ENCODE peak calls at places on chromosomes 1 and 21, in seven cellular contexts. A is lower lobe of right lung, B is endothelial cell, W is bronchial epithelial cell, S is T-helper 1 cell, U is dermis microvascular lymphatic vessel endothelial cell, F is HCT116. M is an unnamed sample.

GRCh38 chr1:244450597-244451538 is 841 bp downstream of the ADSS2 start:
- DNase-seq in F (no peak), B (peak), U (peak), W (peak), A (peak), S (peak), M (no peak)

GRCh38 chr1:54277451-54278355 is 77.7 kb downstream of the MRPL37 start:
- DNase-seq in A (no peak), U (no peak), W (no peak), F (no peak), B (no peak), S (no peak), M (no peak)

GRCh38 chr1:152917794-152918193 is 9.4 kb downstream of the IVL start:
- DNase-seq in S (no peak), U (peak), B (peak), F (peak), W (peak), A (no peak), M (peak)

GRCh38 chr1:8419861-8420260 is 101.9 kb downstream of the SLC45A1 start:
- DNase-seq in B (no peak), W (no peak), A (no peak), F (no peak), S (no peak), U (no peak), M (no peak)

GRCh38 chr1:110545492-110545891 is 26.5 kb upstream of the KCNA10 start:
- DNase-seq in A (no peak), F (no peak), U (no peak), W (no peak), S (no peak), B (no peak), M (no peak)

GRCh38 chr1:73034255-73034654 is 751.9 kb upstream of the NEGR1 start:
- DNase-seq in B (no peak), F (no peak), S (no peak), U (no peak), A (no peak), W (no peak), M (no peak)

GRCh38 chr1:6727535-6727934 is 25.9 kb upstream of the DNAJC11 start:
- DNase-seq in B (peak), U (peak), S (peak), W (peak), F (peak), A (peak), M (no peak)

GRCh38 chr1:158445371-158445770 is 16.3 kb upstream of the OR10K1 start:
- DNase-seq in U (no peak), B (no peak), A (no peak), S (no peak), W (no peak), F (no peak), M (no peak)

GRCh38 chr1:40868051-40868723 is 6.0 kb upstream of the CITED4 start:
- DNase-seq in B (no peak), W (peak), A (no peak), S (no peak), U (no peak), F (no peak), M (no peak)

GRCh38 chr1:228272331-228272791 is 64.5 kb downstream of the OBSCN start:
- DNase-seq in U (no peak), F (no peak), A (no peak), W (no peak), B (no peak), S (no peak), M (no peak)

GRCh38 chr1:59947047-59947938 is 20.7 kb upstream of the CYP2J2 start:
- DNase-seq in U (peak), B (peak), S (peak), A (peak), W (peak), F (peak), M (no peak)

GRCh38 chr21:42406201-42406601 is 2.5 kb downstream of the UBASH3A start:
- DNase-seq in U (no peak), F (no peak), B (no peak), W (no peak), A (no peak), S (peak), M (no peak)

GRCh38 chr21:41112740-41113692 is 54.9 kb upstream of the BACE2 start:
- DNase-seq in A (no peak), U (no peak), F (no peak), W (peak), S (no peak), B (no peak), M (peak)

GRCh38 chr1:94416901-94417701 is 1.1 kb upstream of the ABCD3 start:
- DNase-seq in A (no peak), B (no peak), W (peak), U (peak), F (no peak), S (no peak), M (no peak)

GRCh38 chr1:22518379-22518778 is 44.9 kb upstream of the EPHA8 start:
- DNase-seq in B (no peak), W (no peak), U (no peak), S (no peak), F (no peak), A (no peak), M (no peak)

GRCh38 chr1:56516539-56517252 is 62.7 kb downstream of the PLPP3 start:
- DNase-seq in S (no peak), A (no peak), F (peak), W (peak), B (no peak), U (no peak), M (no peak)

GRCh38 chr1:228647523-228648444 is 87.5 kb upstream of the RHOU start:
- DNase-seq in F (peak), U (no peak), B (peak), A (peak), S (peak), W (peak), M (no peak)

GRCh38 chr1:2353215-2353906 is 38.0 kb downstream of the MORN1 start:
- DNase-seq in S (no peak), F (no peak), U (no peak), W (no peak), B (no peak), A (peak), M (no peak)

GRCh38 chr1:183635112-183635605 is 424 bp downstream of the ARPC5 start:
- DNase-seq in B (peak), S (peak), W (no peak), U (no peak), A (peak), F (no peak), M (no peak)

GRCh38 chr1:226436855-226437491 is 29.1 kb upstream of the PARP1 start:
- DNase-seq in W (no peak), S (no peak), B (no peak), F (no peak), A (no peak), U (no peak), M (peak)

GRCh38 chr1:61285371-61285885 is 203.1 kb downstream of the NFIA start:
- DNase-seq in B (no peak), S (no peak), W (peak), A (no peak), F (no peak), U (no peak), M (no peak)

GRCh38 chr1:117425050-117425734 is 57.9 kb downstream of the MAN1A2 start:
- DNase-seq in F (no peak), W (no peak), U (no peak), B (no peak), S (no peak), A (no peak), M (no peak)

GRCh38 chr1:197924516-197925123 is 7.4 kb downstream of the LHX9 start:
- DNase-seq in S (no peak), A (no peak), U (peak), F (peak), W (peak), B (peak), M (no peak)

GRCh38 chr21:31030367-31031106 is 7.7 kb downstream of the KRTAP19-8 start:
- DNase-seq in W (no peak), S (no peak), A (no peak), B (no peak), F (no peak), U (no peak), M (no peak)

GRCh38 chr1:38370716-38371504 is 324.3 kb upstream of the POU3F1 start:
- DNase-seq in U (no peak), S (no peak), B (no peak), A (no peak), F (no peak), W (no peak), M (no peak)

GRCh38 chr21:37176716-37177115 is 90.4 kb downstream of the VPS26C start:
- DNase-seq in B (no peak), F (no peak), U (no peak), S (no peak), W (peak), A (no peak), M (no peak)

GRCh38 chr1:193285626-193286025 is 99.2 kb upstream of the B3GALT2 start:
- DNase-seq in F (no peak), A (no peak), W (no peak), B (no peak), U (no peak), S (no peak), M (no peak)

GRCh38 chr1:61956774-61957173 is 214.5 kb downstream of the PATJ start:
- DNase-seq in F (no peak), A (no peak), B (no peak), W (no peak), U (no peak), S (no peak), M (no peak)

GRCh38 chr1:235588916-235589515 is 60.6 kb downstream of the GNG4 start:
- DNase-seq in A (no peak), U (peak), F (no peak), B (no peak), S (no peak), W (peak), M (no peak)

GRCh38 chr1:32334864-32335618 is 992 bp downstream of the MARCKSL1 start:
- DNase-seq in F (no peak), A (peak), W (no peak), S (peak), U (no peak), B (peak), M (no peak)

GRCh38 chr1:188937965-188938551 is 1539.6 kb downstream of the BRINP3 start:
- DNase-seq in F (peak), A (no peak), S (no peak), B (peak), U (peak), W (no peak), M (no peak)

GRCh38 chr1:39895731-39896480 is 5.8 kb downstream of the MYCL start:
- DNase-seq in B (no peak), A (no peak), F (no peak), S (no peak), U (no peak), W (no peak), M (no peak)

GRCh38 chr1:67522793-67523192 is 92.6 kb upstream of the SERBP1 start:
- DNase-seq in W (no peak), A (no peak), B (no peak), F (no peak), S (no peak), U (no peak), M (no peak)

GRCh38 chr1:8889925-8890785 is 11.7 kb upstream of the ENO1 start:
- DNase-seq in S (no peak), B (no peak), F (peak), W (peak), U (no peak), A (peak), M (no peak)

GRCh38 chr1:186967659-186968394 is 139.1 kb downstream of the PLA2G4A start:
- DNase-seq in U (no peak), B (no peak), W (peak), A (no peak), F (no peak), S (no peak), M (no peak)

GRCh38 chr1:93584238-93585003 is 97.2 kb downstream of the BCAR3 start:
- DNase-seq in A (no peak), S (no peak), U (no peak), F (no peak), W (no peak), B (no peak), M (no peak)

GRCh38 chr1:205950826-205951549 is 7.7 kb upstream of the SLC26A9 start:
- DNase-seq in A (no peak), B (no peak), F (no peak), S (no peak), U (no peak), W (peak), M (peak)

GRCh38 chr1:167630568-167631385 is 745 bp downstream of the RCSD1 start:
- DNase-seq in F (no peak), A (no peak), S (no peak), W (no peak), U (no peak), B (no peak), M (no peak)

GRCh38 chr1:25103180-25103790 is 129.0 kb downstream of the SYF2 start:
- DNase-seq in W (no peak), S (no peak), U (no peak), F (no peak), A (no peak), B (no peak), M (no peak)

M was measured in NCI-H187 treated with DMSO at 0.1 percent for 48 hours.